ENCODE peak calls at places on chromosomes 7 and 10, in eight cellular contexts. Y is OCI-LY7, M is kidney, F is esophagus squamous epithelium, W is GM23338, K is mesendoderm, R is body of pancreas, S is mammary epithelial cell. I is an unnamed sample.

GRCh38 chr7:75534727-75535307 is 42.7 kb downstream of the SPDYE5 start:
- DNase-seq in Y (no peak), M (no peak), F (no peak), W (no peak), K (peak), R (no peak), S (no peak), I (peak)

GRCh38 chr10:128210215-128211063 is 84.2 kb upstream of the MKI67 start:
- DNase-seq in Y (no peak), M (peak), F (no peak), W (peak), K (peak), R (peak), S (peak), I (peak)

GRCh38 chr7:142300689-142301088 is 42.8 kb upstream of the PRSS58 start:
- DNase-seq in Y (peak), M (no peak), F (no peak), W (peak), K (peak), R (no peak), S (no peak), I (no peak)

GRCh38 chr10:119449760-119450461 is 92.6 kb downstream of the RGS10 start:
- DNase-seq in Y (peak), M (peak), F (no peak), W (no peak), K (peak), R (peak), S (peak), I (peak)

GRCh38 chr10:77965294-77965693 is 38.7 kb upstream of the DLG5 start:
- DNase-seq in Y (no peak), M (no peak), F (no peak), W (no peak), K (no peak), R (no peak), S (peak), I (peak)

GRCh38 chr7:112357136-112357535 is 93.1 kb upstream of the IFRD1 start:
- DNase-seq in Y (no peak), M (no peak), F (no peak), W (peak), K (peak), R (no peak), S (no peak), I (no peak)

GRCh38 chr7:45052011-45052410 is 36.8 kb downstream of the NACAD start:
- DNase-seq in Y (no peak), M (no peak), F (no peak), W (no peak), K (peak), R (no peak), S (no peak), I (no peak)

GRCh38 chr7:539731-540411 is 20.2 kb upstream of the PDGFA start:
- DNase-seq in Y (no peak), M (peak), F (no peak), W (no peak), K (peak), R (peak), S (peak), I (peak)

GRCh38 chr7:37037286-37037685 is 313.0 kb upstream of the AOAH start:
- DNase-seq in Y (no peak), M (no peak), F (no peak), W (no peak), K (no peak), R (no peak), S (no peak), I (no peak)

GRCh38 chr10:124145109-124145860 is 51.9 kb upstream of the CHST15 start:
- DNase-seq in Y (peak), M (peak), F (no peak), W (no peak), K (no peak), R (peak), S (peak), I (peak)
- H3K4me3 ChIP-seq in Y (peak), M (no peak), F (no peak), W (no peak), K (no peak), R (no peak), S (no peak), I (no peak)

GRCh38 chr10:60575105-60575504 is 185.4 kb upstream of the ANK3 start:
- DNase-seq in Y (no peak), M (no peak), F (no peak), W (no peak), K (no peak), R (no peak), S (no peak), I (peak)

GRCh38 chr10:60570941-60571340 is 181.3 kb upstream of the ANK3 start:
- DNase-seq in Y (no peak), M (no peak), F (no peak), W (no peak), K (no peak), R (no peak), S (no peak), I (peak)

GRCh38 chr10:60572511-60573194 is 183.0 kb upstream of the ANK3 start:
- DNase-seq in Y (no peak), M (peak), F (no peak), W (peak), K (peak), R (peak), S (peak), I (peak)

GRCh38 chr10:60574388-60574787 is 184.7 kb upstream of the ANK3 start:
- DNase-seq in Y (no peak), M (no peak), F (no peak), W (no peak), K (no peak), R (no peak), S (no peak), I (no peak)

GRCh38 chr10:60573342-60573741 is 183.7 kb upstream of the ANK3 start:
- DNase-seq in Y (no peak), M (no peak), F (no peak), W (no peak), K (peak), R (no peak), S (no peak), I (peak)
- H3K27ac ChIP-seq in Y (no peak), M (peak), F (no peak), W (no peak), K (no peak), R (no peak), S (no peak), I (no peak)

GRCh38 chr7:143514487-143514886 is 36.8 kb downstream of the TAS2R41 start:
- DNase-seq in Y (no peak), M (no peak), F (no peak), W (no peak), K (no peak), R (no peak), S (no peak), I (no peak)

GRCh38 chr7:143514995-143515735 is 37.5 kb downstream of the TAS2R41 start:
- DNase-seq in Y (no peak), M (peak), F (no peak), W (no peak), K (no peak), R (no peak), S (no peak), I (no peak)

GRCh38 chr7:143518941-143519340 is 41.3 kb downstream of the TAS2R41 start:
- DNase-seq in Y (no peak), M (no peak), F (no peak), W (no peak), K (no peak), R (no peak), S (no peak), I (no peak)

GRCh38 chr7:143518521-143518920 is 40.8 kb downstream of the TAS2R41 start:
- DNase-seq in Y (no peak), M (no peak), F (no peak), W (no peak), K (peak), R (no peak), S (no peak), I (no peak)

GRCh38 chr7:143519411-143520131 is 41.9 kb downstream of the TAS2R41 start:
- DNase-seq in Y (no peak), M (no peak), F (no peak), W (no peak), K (no peak), R (no peak), S (peak), I (peak)
- H3K4me3 ChIP-seq in Y (no peak), M (no peak), F (no peak), W (no peak), K (no peak), R (no peak), S (no peak), I (no peak)

GRCh38 chr7:158784270-158784669 is 45.0 kb downstream of the ESYT2 start:
- DNase-seq in Y (no peak), M (no peak), F (no peak), W (no peak), K (no peak), R (no peak), S (no peak), I (no peak)

GRCh38 chr7:158789842-158790241 is 39.5 kb downstream of the ESYT2 start:
- DNase-seq in Y (no peak), M (no peak), F (no peak), W (peak), K (no peak), R (no peak), S (no peak), I (no peak)

GRCh38 chr7:158783595-158783994 is 45.7 kb downstream of the ESYT2 start:
- DNase-seq in Y (no peak), M (no peak), F (no peak), W (no peak), K (no peak), R (no peak), S (peak), I (no peak)

GRCh38 chr7:158782638-158783490 is 46.4 kb downstream of the ESYT2 start:
- DNase-seq in Y (no peak), M (no peak), F (no peak), W (peak), K (peak), R (peak), S (no peak), I (peak)

GRCh38 chr7:158786898-158787297 is 42.4 kb downstream of the ESYT2 start:
- DNase-seq in Y (no peak), M (no peak), F (no peak), W (no peak), K (no peak), R (no peak), S (no peak), I (no peak)
- H3K27ac ChIP-seq in Y (no peak), M (no peak), F (peak), W (no peak), K (no peak), R (no peak), S (no peak), I (no peak)